ENCODE peak calls at places on chromosomes 3 and 15, in ten cellular contexts. One of them, this sample, is unnamed.
A peak's percentile ranks its signal among the peaks of the same experiment; 100 is the strongest.

GRCh38 chr15:79849789-79850188 is 47.0 kb downstream of the MTHFS start:
- DNase-seq in foreskin fibroblast: peak; percentile 78
- DNase-seq in glutamatergic neuron: peak; percentile 68
- DNase-seq in colonic mucosa: peak; percentile 22
- DNase-seq in heart right ventricle: no peak
- DNase-seq in endothelial cell: peak; percentile 58
- DNase-seq in type B pancreatic cell: no peak
- DNase-seq in NB4: peak; percentile 54
- DNase-seq in bronchial epithelial cell: peak; percentile 22
- DNase-seq in GM12865: peak; percentile 25
- DNase-seq in this sample: no peak

GRCh38 chr3:72255191-72255590 is 470.2 kb upstream of the PROK2 start:
- DNase-seq in glutamatergic neuron: no peak
- DNase-seq in type B pancreatic cell: no peak
- DNase-seq in endothelial cell: no peak
- DNase-seq in heart right ventricle: peak; percentile 55
- DNase-seq in foreskin fibroblast: peak; percentile 49
- DNase-seq in NB4: no peak
- DNase-seq in colonic mucosa: no peak
- DNase-seq in bronchial epithelial cell: no peak
- DNase-seq in GM12865: no peak
- DNase-seq in this sample: no peak

GRCh38 chr3:52041118-52041847 is 15.1 kb downstream of the DUSP7 start:
- DNase-seq in foreskin fibroblast: peak; percentile 61
- DNase-seq in glutamatergic neuron: no peak
- DNase-seq in colonic mucosa: no peak
- DNase-seq in NB4: peak; percentile 42
- DNase-seq in endothelial cell: no peak
- DNase-seq in bronchial epithelial cell: no peak
- DNase-seq in heart right ventricle: no peak
- DNase-seq in GM12865: no peak
- DNase-seq in type B pancreatic cell: no peak
- DNase-seq in this sample: no peak

GRCh38 chr3:157498374-157498773 is 4.8 kb downstream of the VEPH1 start:
- DNase-seq in heart right ventricle: no peak
- DNase-seq in endothelial cell: no peak
- DNase-seq in glutamatergic neuron: no peak
- DNase-seq in GM12865: no peak
- DNase-seq in colonic mucosa: no peak
- DNase-seq in bronchial epithelial cell: no peak
- DNase-seq in NB4: no peak
- DNase-seq in foreskin fibroblast: peak; percentile 10
- DNase-seq in type B pancreatic cell: no peak
- DNase-seq in this sample: no peak

GRCh38 chr3:56469141-56469540 is 874 bp upstream of the ERC2 start:
- DNase-seq in GM12865: no peak
- DNase-seq in heart right ventricle: no peak
- DNase-seq in type B pancreatic cell: no peak
- DNase-seq in foreskin fibroblast: peak; percentile 31
- DNase-seq in endothelial cell: no peak
- DNase-seq in NB4: no peak
- DNase-seq in glutamatergic neuron: no peak
- DNase-seq in colonic mucosa: no peak
- DNase-seq in bronchial epithelial cell: peak; percentile 4
- DNase-seq in this sample: no peak

GRCh38 chr3:123833398-123833785 is 50.7 kb downstream of the MYLK start:
- DNase-seq in NB4: peak; percentile 18
- DNase-seq in GM12865: no peak
- DNase-seq in type B pancreatic cell: no peak
- DNase-seq in endothelial cell: no peak
- DNase-seq in heart right ventricle: no peak
- DNase-seq in colonic mucosa: no peak
- DNase-seq in foreskin fibroblast: peak; percentile 71
- DNase-seq in glutamatergic neuron: no peak
- DNase-seq in bronchial epithelial cell: peak; percentile 33
- DNase-seq in this sample: no peak

GRCh38 chr3:54969652-54970051 is 41.8 kb upstream of the LRTM1 start:
- DNase-seq in NB4: no peak
- DNase-seq in heart right ventricle: no peak
- DNase-seq in glutamatergic neuron: no peak
- DNase-seq in type B pancreatic cell: no peak
- DNase-seq in bronchial epithelial cell: no peak
- DNase-seq in GM12865: no peak
- DNase-seq in endothelial cell: no peak
- DNase-seq in colonic mucosa: peak; percentile 20
- DNase-seq in foreskin fibroblast: no peak
- DNase-seq in this sample: no peak

GRCh38 chr15:69573815-69574472 is 121.3 kb downstream of the RPLP1 start:
- DNase-seq in type B pancreatic cell: no peak
- DNase-seq in NB4: no peak
- DNase-seq in foreskin fibroblast: no peak
- DNase-seq in heart right ventricle: no peak
- DNase-seq in GM12865: peak; percentile 18
- DNase-seq in colonic mucosa: no peak
- DNase-seq in endothelial cell: no peak
- DNase-seq in bronchial epithelial cell: peak; percentile 20
- DNase-seq in glutamatergic neuron: no peak
- DNase-seq in this sample: peak; percentile 7

GRCh38 chr3:126407412-126408044 is 12.8 kb downstream of the CFAP100 start:
- DNase-seq in foreskin fibroblast: no peak
- DNase-seq in colonic mucosa: peak; percentile 8
- DNase-seq in heart right ventricle: no peak
- DNase-seq in type B pancreatic cell: peak; percentile 51
- DNase-seq in GM12865: no peak
- DNase-seq in bronchial epithelial cell: no peak
- DNase-seq in endothelial cell: no peak
- DNase-seq in NB4: no peak
- DNase-seq in glutamatergic neuron: no peak
- DNase-seq in this sample: no peak

GRCh38 chr3:101979033-101979432 is 129.7 kb downstream of the NFKBIZ start:
- DNase-seq in endothelial cell: no peak
- DNase-seq in NB4: peak; percentile 75
- DNase-seq in type B pancreatic cell: no peak
- DNase-seq in heart right ventricle: no peak
- DNase-seq in GM12865: no peak
- DNase-seq in colonic mucosa: no peak
- DNase-seq in foreskin fibroblast: no peak
- DNase-seq in glutamatergic neuron: no peak
- DNase-seq in bronchial epithelial cell: no peak
- DNase-seq in this sample: no peak

GRCh38 chr3:37994639-37994972 is 4.0 kb downstream of the VILL start:
- DNase-seq in glutamatergic neuron: no peak
- DNase-seq in NB4: no peak
- DNase-seq in type B pancreatic cell: no peak
- DNase-seq in endothelial cell: no peak
- DNase-seq in foreskin fibroblast: no peak
- DNase-seq in GM12865: no peak
- DNase-seq in colonic mucosa: no peak
- DNase-seq in bronchial epithelial cell: no peak
- DNase-seq in heart right ventricle: no peak
- DNase-seq in this sample: no peak

GRCh38 chr3:187899246-187899645 is 154.0 kb upstream of the BCL6 start:
- DNase-seq in heart right ventricle: no peak
- DNase-seq in foreskin fibroblast: no peak
- DNase-seq in NB4: no peak
- DNase-seq in endothelial cell: no peak
- DNase-seq in colonic mucosa: no peak
- DNase-seq in glutamatergic neuron: no peak
- DNase-seq in GM12865: no peak
- DNase-seq in type B pancreatic cell: no peak
- DNase-seq in bronchial epithelial cell: no peak
- DNase-seq in this sample: no peak

GRCh38 chr3:9793161-9793781 is 389 bp downstream of the ARPC4 start:
- DNase-seq in endothelial cell: peak; percentile 17
- DNase-seq in bronchial epithelial cell: peak; percentile 42
- DNase-seq in heart right ventricle: peak; percentile 20
- DNase-seq in NB4: peak; percentile 61
- DNase-seq in foreskin fibroblast: peak; percentile 50
- DNase-seq in type B pancreatic cell: no peak
- DNase-seq in colonic mucosa: peak; percentile 60
- DNase-seq in glutamatergic neuron: no peak
- DNase-seq in GM12865: peak; percentile 68
- DNase-seq in this sample: no peak

GRCh38 chr15:37536967-37537624 is 397.3 kb upstream of the TMCO5A start:
- DNase-seq in endothelial cell: no peak
- DNase-seq in NB4: no peak
- DNase-seq in colonic mucosa: no peak
- DNase-seq in heart right ventricle: no peak
- DNase-seq in GM12865: no peak
- DNase-seq in type B pancreatic cell: no peak
- DNase-seq in bronchial epithelial cell: peak; percentile 55
- DNase-seq in glutamatergic neuron: no peak
- DNase-seq in foreskin fibroblast: peak; percentile 62
- DNase-seq in this sample: no peak

GRCh38 chr3:127889461-127889863 is 25.6 kb upstream of the KBTBD12 start:
- DNase-seq in type B pancreatic cell: no peak
- DNase-seq in bronchial epithelial cell: peak; percentile 64
- DNase-seq in colonic mucosa: no peak
- DNase-seq in endothelial cell: no peak
- DNase-seq in NB4: no peak
- DNase-seq in glutamatergic neuron: no peak
- DNase-seq in GM12865: no peak
- DNase-seq in heart right ventricle: no peak
- DNase-seq in foreskin fibroblast: peak; percentile 82
- DNase-seq in this sample: no peak

GRCh38 chr15:100880139-100880896 is 687 bp downstream of the ALDH1A3 start:
- DNase-seq in glutamatergic neuron: peak; percentile 40
- DNase-seq in NB4: no peak
- DNase-seq in bronchial epithelial cell: no peak
- DNase-seq in GM12865: no peak
- DNase-seq in heart right ventricle: no peak
- DNase-seq in type B pancreatic cell: no peak
- DNase-seq in foreskin fibroblast: no peak
- DNase-seq in endothelial cell: peak; percentile 30
- DNase-seq in colonic mucosa: no peak
- DNase-seq in this sample: no peak

GRCh38 chr3:33881181-33882064 is 83.0 kb downstream of the PDCD6IP start:
- DNase-seq in heart right ventricle: no peak
- DNase-seq in bronchial epithelial cell: no peak
- DNase-seq in NB4: no peak
- DNase-seq in GM12865: no peak
- DNase-seq in colonic mucosa: no peak
- DNase-seq in foreskin fibroblast: no peak
- DNase-seq in type B pancreatic cell: no peak
- DNase-seq in endothelial cell: no peak
- DNase-seq in glutamatergic neuron: no peak
- DNase-seq in this sample: no peak

DNA sequence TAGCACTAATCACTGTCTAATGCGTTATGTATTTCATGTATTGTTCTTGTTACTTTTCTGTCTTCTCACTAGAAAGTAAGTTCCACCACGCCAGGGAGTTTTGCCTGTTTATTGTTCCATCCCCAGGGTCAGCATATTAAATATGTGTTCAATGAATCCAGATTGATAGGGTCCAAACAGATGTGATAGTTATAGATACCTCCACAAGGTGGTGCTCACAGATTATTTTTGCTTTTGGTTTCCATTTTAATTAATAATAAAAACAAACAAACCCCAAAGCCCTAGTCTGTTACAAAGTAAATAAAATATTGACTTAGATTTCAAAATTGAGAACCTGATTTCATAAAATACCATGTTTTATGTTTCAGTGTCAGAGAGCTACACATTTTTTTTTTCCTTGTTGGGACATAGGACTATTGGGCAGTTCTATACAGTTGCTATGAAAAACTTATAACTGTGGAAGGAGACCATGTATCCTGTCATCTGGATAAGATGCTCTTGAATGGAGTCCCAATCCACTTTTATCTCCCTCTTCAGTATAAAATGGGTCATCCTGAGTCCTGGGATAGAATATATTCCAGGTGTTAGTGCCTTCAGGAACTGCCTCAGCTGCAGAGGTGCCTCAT is 12.4 kb downstream of the OTOL1 start:
- DNase-seq in colonic mucosa: no peak
- DNase-seq in type B pancreatic cell: no peak
- DNase-seq in GM12865: peak; percentile 22
- DNase-seq in glutamatergic neuron: no peak
- DNase-seq in foreskin fibroblast: peak; percentile 14
- DNase-seq in NB4: peak; percentile 7
- DNase-seq in heart right ventricle: no peak
- DNase-seq in bronchial epithelial cell: peak; percentile 16
- DNase-seq in endothelial cell: no peak
- DNase-seq in this sample: no peak
- TF ChIP-seq CTCF in colonic mucosa: no peak
- TF ChIP-seq CTCF in type B pancreatic cell: peak; percentile 76
- TF ChIP-seq CTCF in GM12865: peak; percentile 25
- TF ChIP-seq CTCF in glutamatergic neuron: peak; percentile 46
- TF ChIP-seq CTCF in foreskin fibroblast: peak; percentile 33
- TF ChIP-seq CTCF in NB4: no peak
- TF ChIP-seq CTCF in heart right ventricle: peak; percentile 34
- TF ChIP-seq CTCF in bronchial epithelial cell: peak; percentile 27
- TF ChIP-seq CTCF in endothelial cell: peak; percentile 58
- TF ChIP-seq CTCF in this sample: no peak

GRCh38 chr3:166263460-166263859 is 426.2 kb upstream of the BCHE start:
- DNase-seq in NB4: no peak
- DNase-seq in foreskin fibroblast: no peak
- DNase-seq in bronchial epithelial cell: peak; percentile 16
- DNase-seq in colonic mucosa: no peak
- DNase-seq in type B pancreatic cell: no peak
- DNase-seq in GM12865: no peak
- DNase-seq in heart right ventricle: no peak
- DNase-seq in glutamatergic neuron: no peak
- DNase-seq in endothelial cell: no peak
- DNase-seq in this sample: no peak
- TF ChIP-seq CTCF in NB4: no peak
- TF ChIP-seq CTCF in foreskin fibroblast: no peak
- TF ChIP-seq CTCF in bronchial epithelial cell: peak; percentile 22
- TF ChIP-seq CTCF in colonic mucosa: no peak
- TF ChIP-seq CTCF in type B pancreatic cell: no peak
- TF ChIP-seq CTCF in GM12865: no peak
- TF ChIP-seq CTCF in heart right ventricle: no peak
- TF ChIP-seq CTCF in glutamatergic neuron: no peak
- TF ChIP-seq CTCF in endothelial cell: no peak
- TF ChIP-seq CTCF in this sample: no peak

GRCh38 chr3:144687862-144688261 is 716.2 kb downstream of the DIPK2A start:
- DNase-seq in bronchial epithelial cell: no peak
- DNase-seq in GM12865: peak; percentile 11
- DNase-seq in endothelial cell: no peak
- DNase-seq in type B pancreatic cell: no peak
- DNase-seq in heart right ventricle: no peak
- DNase-seq in colonic mucosa: no peak
- DNase-seq in NB4: peak; percentile 8
- DNase-seq in glutamatergic neuron: no peak
- DNase-seq in foreskin fibroblast: no peak
- DNase-seq in this sample: no peak
- TF ChIP-seq CTCF in bronchial epithelial cell: no peak
- TF ChIP-seq CTCF in GM12865: no peak
- TF ChIP-seq CTCF in endothelial cell: no peak
- TF ChIP-seq CTCF in type B pancreatic cell: peak; percentile 24
- TF ChIP-seq CTCF in heart right ventricle: no peak
- TF ChIP-seq CTCF in colonic mucosa: no peak
- TF ChIP-seq CTCF in NB4: peak; percentile 25
- TF ChIP-seq CTCF in glutamatergic neuron: no peak
- TF ChIP-seq CTCF in foreskin fibroblast: no peak
- TF ChIP-seq CTCF in this sample: no peak

DNA sequence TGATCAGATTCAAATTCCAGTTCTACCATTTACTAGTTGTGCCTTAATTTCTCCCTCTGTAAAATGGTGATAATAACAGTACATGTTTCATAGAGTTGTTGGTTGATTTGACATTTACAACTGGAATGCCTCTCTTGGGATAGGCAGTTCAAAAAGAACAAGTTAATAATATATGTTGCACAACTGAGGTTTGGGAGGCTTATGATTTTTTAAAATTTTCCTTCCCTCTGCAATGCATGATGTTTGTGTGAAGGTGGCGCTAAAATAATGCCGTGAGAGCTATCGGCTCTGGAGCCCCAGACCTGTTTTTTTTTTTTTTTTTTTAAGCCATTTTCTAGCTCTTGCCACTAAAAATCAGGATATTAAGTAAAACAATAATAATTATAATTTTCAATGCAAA is 18.6 kb downstream of the DNAJB11 start:
- DNase-seq in glutamatergic neuron: no peak
- DNase-seq in NB4: peak; percentile 44
- DNase-seq in type B pancreatic cell: no peak
- DNase-seq in foreskin fibroblast: peak; percentile 72
- DNase-seq in bronchial epithelial cell: peak; percentile 42
- DNase-seq in heart right ventricle: no peak
- DNase-seq in GM12865: no peak
- DNase-seq in colonic mucosa: no peak
- DNase-seq in endothelial cell: no peak
- DNase-seq in this sample: no peak
- TF ChIP-seq CTCF in glutamatergic neuron: no peak
- TF ChIP-seq CTCF in NB4: peak; percentile 40
- TF ChIP-seq CTCF in type B pancreatic cell: peak; percentile 51
- TF ChIP-seq CTCF in foreskin fibroblast: no peak
- TF ChIP-seq CTCF in bronchial epithelial cell: peak; percentile 14
- TF ChIP-seq CTCF in heart right ventricle: peak; percentile 20
- TF ChIP-seq CTCF in GM12865: no peak
- TF ChIP-seq CTCF in colonic mucosa: peak; percentile 14
- TF ChIP-seq CTCF in endothelial cell: peak; percentile 43
- TF ChIP-seq CTCF in this sample: peak; percentile 7